ENCODE peak calls at places on chromosomes 1 and 21, in seven cellular contexts. J is A673, G is prostate gland, W is ovary, K is upper lobe of right lung, E is kidney, P is epithelial cell of prostate. U is an unnamed sample.
A peak's percentile ranks its signal among the peaks of the same experiment; 100 is the strongest.

GRCh38 chr1:175178456-175178855 is 14.1 kb downstream of the KIAA0040 start:
- DNase-seq in E (no peak), G (no peak), P (no peak), W (no peak), J (no peak), K (no peak), U (no peak)

GRCh38 chr1:59554752-59555151 is 257.9 kb downstream of the FGGY start:
- DNase-seq in G (no peak), K (no peak), P (no peak), E (no peak), J (no peak), W (no peak), U (no peak)

GRCh38 chr1:29754608-29755375 is 518.5 kb downstream of the PTPRU start:
- DNase-seq in P (no peak), K (no peak), G (no peak), W (no peak), E (no peak), J (no peak), U (no peak)

GRCh38 chr1:74771913-74772515 is 39.1 kb downstream of the TYW3 start:
- DNase-seq in J (peak; percentile 72), G (peak; percentile 7), P (no peak), W (no peak), E (no peak), K (no peak), U (no peak)

GRCh38 chr1:38328278-38329035 is 281.9 kb upstream of the POU3F1 start:
- DNase-seq in G (no peak), E (no peak), K (no peak), W (no peak), P (no peak), J (no peak), U (no peak)

GRCh38 chr1:168865850-168866620 is 137.0 kb upstream of the DPT start:
- DNase-seq in E (no peak), G (no peak), K (no peak), P (no peak), J (no peak), W (no peak), U (no peak)

GRCh38 chr1:111285879-111286278 is 4.8 kb upstream of the CHIA start:
- DNase-seq in E (no peak), J (no peak), W (no peak), P (no peak), K (no peak), G (no peak), U (no peak)

GRCh38 chr1:215156232-215156631 is 73.7 kb downstream of the KCNK2 start:
- DNase-seq in K (no peak), E (no peak), J (no peak), G (no peak), W (no peak), P (no peak), U (no peak)

GRCh38 chr1:31904339-31905092 is 33.7 kb downstream of the PTP4A2 start:
- DNase-seq in P (no peak), J (no peak), K (peak; percentile 78), G (no peak), W (no peak), E (no peak), U (no peak)

GRCh38 chr21:41429305-41429704 is 3.3 kb downstream of the MX1 start:
- DNase-seq in K (no peak), G (no peak), E (no peak), W (no peak), P (no peak), J (no peak), U (no peak)

GRCh38 chr21:25670726-25671125 is 31.7 kb downstream of the JAM2 start:
- DNase-seq in K (no peak), P (no peak), G (no peak), J (peak; percentile 45), E (no peak), W (no peak), U (no peak)

GRCh38 chr1:35717911-35718476 is 690 bp downstream of the C1orf216 start:
- DNase-seq in J (peak; percentile 78), E (peak; percentile 87), G (no peak), P (no peak), W (no peak), K (no peak), U (no peak)

GRCh38 chr1:15584489-15585363 is at the start of gene AGMAT:
- DNase-seq in P (no peak), J (peak; percentile 29), K (peak; percentile 69), G (no peak), W (peak; percentile 47), E (peak; percentile 83), U (peak; percentile 7)

GRCh38 chr1:114340906-114341698 is 169.9 kb downstream of the TRIM33 start:
- DNase-seq in P (no peak), K (no peak), G (no peak), E (no peak), W (no peak), J (no peak), U (peak; percentile 39)

GRCh38 chr1:215269955-215270354 is 187.4 kb downstream of the KCNK2 start:
- DNase-seq in E (no peak), J (no peak), W (no peak), P (no peak), K (no peak), G (no peak), U (no peak)

GRCh38 chr1:26297057-26297790 is 9.2 kb downstream of the UBXN11 start:
- DNase-seq in W (no peak), K (no peak), P (no peak), G (no peak), E (no peak), J (no peak), U (no peak)

GRCh38 chr21:29181799-29182470 is 51.5 kb downstream of the MAP3K7CL start:
- DNase-seq in W (no peak), J (peak; percentile 72), E (no peak), K (no peak), P (peak; percentile 49), G (peak; percentile 60), U (no peak)

GRCh38 chr1:208835082-208835467 is 590.9 kb upstream of the PLXNA2 start:
- DNase-seq in K (no peak), G (no peak), P (no peak), W (no peak), J (no peak), E (no peak), U (no peak)

GRCh38 chr21:33820371-33820770 is 95.2 kb downstream of the ATP5PO start:
- DNase-seq in J (no peak), G (no peak), K (no peak), W (no peak), E (no peak), P (no peak), U (no peak)

GRCh38 chr1:193568451-193568985 is 382.1 kb upstream of the B3GALT2 start:
- DNase-seq in E (no peak), P (no peak), W (no peak), J (no peak), K (no peak), G (no peak), U (no peak)

GRCh38 chr1:20302093-20302471 is 11.4 kb downstream of the VWA5B1 start:
- DNase-seq in E (no peak), G (no peak), P (peak; percentile 26), W (no peak), J (no peak), K (no peak), U (no peak)

GRCh38 chr1:204565617-204566582 is 49.7 kb downstream of the MDM4 start:
- DNase-seq in G (peak; percentile 39), J (peak; percentile 82), K (no peak), W (no peak), P (no peak), E (no peak), U (peak; percentile 36)

GRCh38 chr1:218488986-218489385 is 143.8 kb downstream of the TGFB2 start:
- DNase-seq in E (no peak), P (no peak), J (no peak), W (no peak), K (no peak), G (no peak), U (no peak)

GRCh38 chr1:41859686-41860085 is 59.0 kb downstream of the HIVEP3 start:
- DNase-seq in E (no peak), J (no peak), K (no peak), P (no peak), G (no peak), W (no peak), U (no peak)

GRCh38 chr1:232999960-233000625 is 49.7 kb downstream of the NTPCR start:
- DNase-seq in P (no peak), W (no peak), J (no peak), G (no peak), E (no peak), K (no peak), U (no peak)

GRCh38 chr1:67590329-67590728 is 94.7 kb upstream of the GADD45A start:
- DNase-seq in W (no peak), E (no peak), G (no peak), K (no peak), P (no peak), J (no peak), U (no peak)

GRCh38 chr1:77421504-77422233 is 139.8 kb downstream of the AK5 start:
- DNase-seq in E (no peak), J (no peak), G (no peak), K (no peak), P (no peak), W (no peak), U (no peak)

GRCh38 chr1:234862360-234862943 is 252.5 kb upstream of the IRF2BP2 start:
- DNase-seq in W (no peak), P (no peak), G (no peak), E (no peak), J (no peak), K (no peak), U (no peak)
- H3K27ac ChIP-seq in W (no peak overlapping the region), P (peak overlapping the region; percentile 40), G (peak overlapping the region; percentile 64), E (peak overlapping the region; percentile 78), J (no peak overlapping the region), K (peak overlapping the region; percentile 79), U (no peak overlapping the region)

DNA sequence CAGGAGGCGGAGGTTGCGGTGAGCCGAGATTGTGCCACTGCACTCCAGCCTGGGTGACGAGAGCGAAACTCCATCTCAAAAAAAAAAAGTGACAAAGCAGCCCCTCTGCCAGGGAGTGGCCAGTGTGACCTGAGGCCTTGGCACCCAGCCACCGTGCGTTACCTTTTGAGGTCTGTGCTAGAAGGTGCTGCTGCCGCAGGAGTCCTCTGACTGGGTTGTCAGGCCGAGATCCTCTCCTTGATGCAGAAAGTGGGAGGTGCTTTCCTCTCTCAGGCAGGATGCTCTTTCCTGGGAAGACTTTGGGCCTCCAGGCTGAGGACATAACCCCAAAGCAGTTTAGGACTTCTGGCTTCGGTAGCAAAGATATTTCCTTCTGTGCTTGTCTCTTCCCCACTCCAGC is 280.5 kb upstream of the VAMP3 start:
- DNase-seq in J (no peak), P (no peak), G (no peak), W (no peak), K (no peak), E (no peak), U (no peak)
- H3K27ac ChIP-seq in J (no peak overlapping the region), P (no peak overlapping the region), G (no peak overlapping the region), W (peak overlapping the region; percentile 22), K (peak overlapping the region; percentile 70), E (peak overlapping the region; percentile 59), U (no peak overlapping the region)

GRCh38 chr21:38329176-38329575 is 72.4 kb downstream of the KCNJ15 start:
- DNase-seq in K (no peak), E (no peak), G (no peak), J (no peak), P (no peak), W (no peak), U (no peak)
- H3K27ac ChIP-seq in K (no peak overlapping the region), E (no peak overlapping the region), G (no peak overlapping the region), J (no peak overlapping the region), P (no peak overlapping the region), W (no peak overlapping the region), U (no peak overlapping the region)

DNA sequence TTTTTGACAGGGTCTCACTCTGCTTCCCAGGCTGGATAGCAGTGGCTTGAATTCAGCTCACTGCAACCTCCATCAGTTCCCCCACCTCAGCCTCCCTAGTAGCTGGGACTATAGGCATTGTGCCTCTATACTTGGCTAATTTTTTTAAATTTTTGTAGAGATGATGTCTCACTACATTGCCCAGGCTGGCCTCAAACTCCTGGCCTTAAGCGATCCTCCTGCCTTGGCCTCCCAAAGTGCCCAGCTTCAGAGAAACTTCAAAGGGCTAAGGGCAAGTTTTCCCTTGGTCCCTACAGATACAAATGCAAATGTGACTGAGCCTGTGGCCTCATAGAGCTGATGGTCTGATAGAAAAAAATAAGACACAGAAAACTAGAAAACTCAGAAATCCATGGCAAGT is 52.9 kb upstream of the PRRC2C start:
- DNase-seq in G (no peak), E (no peak), K (no peak), P (no peak), W (no peak), J (no peak), U (no peak)
- H3K27ac ChIP-seq in G (no peak overlapping the region), E (no peak overlapping the region), K (no peak overlapping the region), P (no peak overlapping the region), W (no peak overlapping the region), J (no peak overlapping the region), U (no peak overlapping the region)

U was measured in effector memory CD4-positive, alpha-beta T cell.